ENCODE peak calls at places on chromosomes 11 and 22, in six cellular contexts. Y, S, J, I, E and R are unnamed samples.

GRCh38 chr11:64869571-64870175 is 8.7 kb downstream of the EHD1 start:
- DNase-seq in Y (no peak), S (no peak), E (no peak), I (no peak), J (no peak), R (no peak)

GRCh38 chr11:111777094-111778046 is 11.2 kb upstream of the PPP2R1B start:
- DNase-seq in S (no peak), J (no peak), E (no peak), Y (peak), I (peak), R (no peak)

GRCh38 chr11:698493-699115 is 3.0 kb downstream of the TMEM80 start:
- DNase-seq in J (no peak), I (no peak), S (no peak), E (no peak), Y (no peak), R (no peak)

GRCh38 chr11:2796508-2797180 is 88.9 kb downstream of the CDKN1C start:
- DNase-seq in I (no peak), J (no peak), E (peak), S (peak), Y (no peak), R (no peak)

GRCh38 chr11:46338988-46339666 is 8.1 kb upstream of the DGKZ start:
- DNase-seq in J (no peak), E (no peak), S (peak), Y (peak), I (no peak), R (no peak)

GRCh38 chr22:41425704-41426365 is 20.8 kb downstream of the TOB2 start:
- DNase-seq in I (no peak), E (no peak), Y (no peak), S (no peak), J (no peak), R (no peak)

GRCh38 chr11:96303067-96303466 is 39.9 kb downstream of the MAML2 start:
- DNase-seq in J (no peak), I (no peak), E (no peak), S (no peak), Y (no peak), R (no peak)

GRCh38 chr11:69035150-69035958 is 13.4 kb upstream of the TPCN2 start:
- DNase-seq in J (no peak), Y (no peak), S (no peak), I (no peak), E (no peak), R (no peak)

GRCh38 chr11:35014352-35014751 is 97.9 kb downstream of the PDHX start:
- DNase-seq in Y (no peak), J (no peak), I (no peak), S (no peak), E (no peak), R (no peak)

GRCh38 chr11:27611946-27612455 is 88.3 kb downstream of the BDNF start:
- DNase-seq in S (no peak), I (no peak), E (no peak), Y (no peak), J (no peak), R (no peak)

GRCh38 chr11:70381872-70382842 is 16.2 kb upstream of the CTTN start:
- DNase-seq in I (no peak), E (no peak), S (no peak), J (no peak), Y (no peak), R (no peak)

GRCh38 chr22:20957691-20958440 is 9.2 kb upstream of the AIFM3 start:
- DNase-seq in I (peak), S (peak), J (no peak), E (no peak), Y (no peak), R (no peak)

GRCh38 chr11:3710485-3711259 is 39.5 kb upstream of the CHRNA10 start:
- DNase-seq in J (no peak), S (no peak), Y (no peak), I (no peak), E (no peak), R (no peak)

GRCh38 chr22:47038206-47038835 is 275.9 kb downstream of the TBC1D22A start:
- DNase-seq in I (no peak), J (no peak), S (no peak), E (no peak), Y (no peak), R (no peak)

GRCh38 chr22:19631899-19632670 is 82.2 kb upstream of the SEPTIN5 start:
- DNase-seq in J (no peak), S (peak), E (no peak), Y (no peak), I (peak), R (no peak)

GRCh38 chr11:69512790-69513189 is 31.3 kb downstream of the LINC01488 start:
- DNase-seq in S (no peak), I (no peak), Y (no peak), J (no peak), E (no peak), R (no peak)

GRCh38 chr11:71071736-71072509 is 180.5 kb downstream of the SHANK2 start:
- DNase-seq in I (no peak), Y (no peak), E (no peak), J (no peak), S (no peak), R (no peak)